ENCODE peak calls at places on chromosomes 2 and 18, in four cellular contexts. F, T, R and Z are unnamed samples.

GRCh38 chr2:195488567-195488966 is 168.5 kb upstream of the SLC39A10 start:
- DNase-seq in F (no peak), T (no peak), R (no peak), Z (no peak)

GRCh38 chr2:125713533-125713932 is 942.4 kb upstream of the GYPC start:
- DNase-seq in F (no peak), T (no peak), R (no peak), Z (no peak)

GRCh38 chr18:79698668-79699335 is 19.2 kb downstream of the CTDP1 start:
- DNase-seq in F (no peak), T (no peak), R (no peak), Z (no peak)

GRCh38 chr18:36633961-36634412 is 194.8 kb downstream of the TPGS2 start:
- DNase-seq in F (no peak), T (no peak), R (no peak), Z (no peak)

GRCh38 chr2:112483047-112483473 is 1.1 kb downstream of the TTL start:
- DNase-seq in F (no peak), T (no peak), R (no peak), Z (no peak)

GRCh38 chr2:136651611-136652010 is 113.7 kb upstream of the THSD7B start:
- DNase-seq in F (no peak), T (no peak), R (no peak), Z (no peak)

GRCh38 chr18:24989760-24990547 is 362.0 kb downstream of the ZNF521 start:
- DNase-seq in F (no peak), T (no peak), R (no peak), Z (no peak)

GRCh38 chr18:70030728-70031127 is 83.1 kb upstream of the CD226 start:
- DNase-seq in F (no peak), T (no peak), R (no peak), Z (no peak)

GRCh38 chr2:185978634-185979405 is 240.2 kb downstream of the FSIP2 start:
- DNase-seq in F (peak; percentile 35), T (no peak), R (no peak), Z (no peak)

GRCh38 chr2:101442667-101443061 is 32.2 kb downstream of the RFX8 start:
- DNase-seq in F (peak; percentile 12), T (no peak), R (no peak), Z (no peak)

GRCh38 chr2:120729410-120730052 is 6.1 kb upstream of the GLI2 start:
- DNase-seq in F (peak; percentile 37), T (no peak), R (no peak), Z (no peak)

GRCh38 chr2:46097714-46098480 is 199.3 kb upstream of the EPAS1 start:
- DNase-seq in F (peak; percentile 24), T (peak; percentile 79), R (peak; percentile 73), Z (peak; percentile 74)

GRCh38 chr2:108184421-108184820 is 55.3 kb upstream of the SULT1C3 start:
- DNase-seq in F (peak; percentile 4), T (no peak), R (no peak), Z (no peak)

GRCh38 chr2:3639015-3639630 is 18.9 kb upstream of the ALLC start:
- DNase-seq in F (no peak), T (no peak), R (no peak), Z (peak; percentile 13)

GRCh38 chr2:117801826-117802225 is 12.7 kb upstream of the DDX18 start:
- DNase-seq in F (no peak), T (no peak), R (no peak), Z (no peak)

GRCh38 chr18:9575558-9575957 is 38.8 kb downstream of the PPP4R1 start:
- DNase-seq in F (peak; percentile 89), T (peak; percentile 54), R (peak; percentile 76), Z (peak; percentile 85)

GRCh38 chr2:200408428-200409311 is 101.2 kb downstream of the KCTD18 start:
- DNase-seq in F (peak; percentile 79), T (peak; percentile 54), R (no peak), Z (peak; percentile 47)

GRCh38 chr2:216535454-216535995 is 36.9 kb downstream of the RPL37A start:
- DNase-seq in F (no peak), T (no peak), R (peak; percentile 96), Z (no peak)
- TF ChIP-seq POLR2AphosphoS5 in F (no peak), T (no peak), R (peak; percentile 64), Z (peak; percentile 35)

GRCh38 chr2:237156131-237156856 is 70.6 kb downstream of the COPS8 start:
- DNase-seq in F (no peak), T (no peak), R (no peak), Z (no peak)
- TF ChIP-seq POLR2AphosphoS5 in F (no peak), T (no peak), R (peak; percentile 33), Z (peak; percentile 40)

GRCh38 chr18:37913051-37913450 is 347.5 kb upstream of the CELF4 start:
- DNase-seq in F (no peak), T (no peak), R (no peak), Z (no peak)
- TF ChIP-seq POLR2AphosphoS5 in F (no peak), T (no peak), R (no peak), Z (no peak)

DNA sequence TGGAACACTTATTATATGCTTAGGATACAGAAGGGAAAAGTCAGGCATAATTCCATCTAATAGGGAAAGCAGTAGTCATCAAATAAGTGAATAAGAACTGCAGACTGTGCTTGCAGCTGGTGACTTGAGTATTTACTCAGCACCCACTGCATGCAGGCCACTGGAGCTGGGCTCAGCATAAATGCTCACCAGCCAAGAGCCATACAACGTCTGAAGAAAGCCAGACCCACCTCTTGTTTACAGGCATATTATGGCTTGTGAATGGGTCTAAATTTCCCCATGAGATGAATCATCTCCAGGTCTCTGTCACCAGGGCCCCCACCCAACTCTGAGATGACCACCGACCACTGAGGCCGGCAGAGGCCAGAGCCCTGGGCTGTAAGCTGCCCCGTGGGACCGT is 123.8 kb upstream of the PKDCC start:
- DNase-seq in F (no peak), T (no peak), R (no peak), Z (no peak)
- TF ChIP-seq POLR2AphosphoS5 in F (no peak), T (no peak), R (no peak), Z (peak; percentile 7)

GRCh38 chr18:57121542-57122112 is 25.3 kb upstream of the BOD1L2 start:
- DNase-seq in F (no peak), T (no peak), R (no peak), Z (no peak)
- TF ChIP-seq POLR2AphosphoS5 in F (no peak), T (no peak), R (no peak), Z (no peak)

GRCh38 chr2:128622371-128622770 is 303.7 kb upstream of the HS6ST1 start:
- DNase-seq in F (no peak), T (no peak), R (peak; percentile 20), Z (no peak)
- TF ChIP-seq POLR2AphosphoS5 in F (no peak), T (no peak), R (no peak), Z (no peak)

GRCh38 chr2:25376750-25377621 is 35.3 kb upstream of the DNMT3A start:
- DNase-seq in F (peak; percentile 44), T (peak; percentile 39), R (peak; percentile 66), Z (peak; percentile 91)
- TF ChIP-seq POLR2AphosphoS5 in F (peak; percentile 64), T (peak; percentile 57), R (no peak), Z (peak; percentile 46)